ENCODE peak calls at places on chromosomes 4 and X, in seven cellular contexts. G is mesothelial cell of epicardium, N is H9, Z is fibroblast of lung, H is ascending aorta, X is bronchial epithelial cell, Q is GM06990. R is an unnamed sample.

GRCh38 chr4:7873881-7874280 is 65.8 kb downstream of the AFAP1 start:
- DNase-seq in G (no peak), N (no peak), Z (no peak), H (peak; percentile 15), X (no peak), Q (no peak), R (no peak)

GRCh38 chrX:108415146-108415545 is 23.1 kb downstream of the COL4A6 start:
- DNase-seq in G (no peak), N (no peak), Z (no peak), H (no peak), X (peak; percentile 21), Q (no peak), R (no peak)

GRCh38 chr4:129095811-129096454 is at the start of gene C4orf33:
- DNase-seq in G (peak; percentile 34), N (peak; percentile 74), Z (peak; percentile 76), H (peak; percentile 81), X (peak; percentile 73), Q (peak; percentile 43), R (peak; percentile 53)

GRCh38 chr4:187380181-187380581 is 615.4 kb upstream of the ZFP42 start:
- DNase-seq in G (no peak), N (peak; percentile 77), Z (peak; percentile 6), H (no peak), X (peak; percentile 52), Q (no peak), R (no peak)

GRCh38 chrX:37905436-37906147 is 58.2 kb upstream of the DYNLT3 start:
- DNase-seq in G (peak; percentile 23), N (peak; percentile 75), Z (peak; percentile 7), H (no peak), X (no peak), Q (peak; percentile 17), R (peak; percentile 49)

GRCh38 chrX:130027569-130027968 is 45.1 kb downstream of the BCORL1 start:
- DNase-seq in G (no peak), N (no peak), Z (no peak), H (no peak), X (no peak), Q (no peak), R (no peak)

GRCh38 chrX:36908801-36909403 is 99.3 kb upstream of the FAM47C start:
- DNase-seq in G (no peak), N (no peak), Z (peak; percentile 42), H (no peak), X (peak; percentile 39), Q (no peak), R (no peak)

GRCh38 chrX:54397113-54397512 is 39.3 kb upstream of the WNK3 start:
- DNase-seq in G (no peak), N (no peak), Z (no peak), H (no peak), X (peak; percentile 65), Q (no peak), R (no peak)

GRCh38 chrX:56505866-56506265 is 57.6 kb upstream of the UBQLN2 start:
- DNase-seq in G (no peak), N (peak; percentile 16), Z (no peak), H (no peak), X (peak; percentile 36), Q (no peak), R (no peak)

GRCh38 chr4:118585015-118585414 is 100.2 kb upstream of the METTL14 start:
- DNase-seq in G (no peak), N (no peak), Z (no peak), H (no peak), X (no peak), Q (no peak), R (no peak)

GRCh38 chr4:40976343-40976742 is 226.6 kb downstream of the NSUN7 start:
- DNase-seq in G (no peak), N (no peak), Z (peak; percentile 81), H (no peak), X (peak; percentile 64), Q (no peak), R (peak; percentile 34)

GRCh38 chr4:109750652-109751244 is 20.9 kb upstream of the PLA2G12A start:
- DNase-seq in G (no peak), N (no peak), Z (no peak), H (no peak), X (no peak), Q (no peak), R (no peak)

GRCh38 chr4:171521726-171522125 is 291.5 kb upstream of the GALNTL6 start:
- DNase-seq in G (no peak), N (no peak), Z (no peak), H (no peak), X (no peak), Q (no peak), R (no peak)

GRCh38 chr4:84568496-84568895 is 14.4 kb upstream of the CDS1 start:
- DNase-seq in G (no peak), N (no peak), Z (no peak), H (no peak), X (no peak), Q (no peak), R (no peak)

GRCh38 chr4:156779774-156780173 is 191.8 kb downstream of the PDGFC start:
- DNase-seq in G (no peak), N (no peak), Z (peak; percentile 89), H (no peak), X (peak; percentile 85), Q (no peak), R (no peak)

GRCh38 chr4:5959221-5959982 is 58.8 kb downstream of the C4orf50 start:
- DNase-seq in G (no peak), N (peak; percentile 20), Z (no peak), H (peak; percentile 19), X (no peak), Q (no peak), R (no peak)

GRCh38 chr4:153541426-153542096 is 75.4 kb downstream of the TMEM131L start:
- DNase-seq in G (no peak), N (no peak), Z (peak; percentile 87), H (no peak), X (peak; percentile 32), Q (no peak), R (no peak)

GRCh38 chr4:94342713-94343112 is at the start of gene HPGDS:
- DNase-seq in G (no peak), N (no peak), Z (no peak), H (no peak), X (no peak), Q (no peak), R (no peak)

GRCh38 chr4:29046166-29046565 is 1674.0 kb upstream of the PCDH7 start:
- DNase-seq in G (no peak), N (no peak), Z (peak; percentile 70), H (no peak), X (no peak), Q (no peak), R (no peak)

GRCh38 chr4:21710212-21710843 is 238.2 kb downstream of the KCNIP4 start:
- DNase-seq in G (no peak), N (no peak), Z (no peak), H (no peak), X (no peak), Q (no peak), R (no peak)

DNA sequence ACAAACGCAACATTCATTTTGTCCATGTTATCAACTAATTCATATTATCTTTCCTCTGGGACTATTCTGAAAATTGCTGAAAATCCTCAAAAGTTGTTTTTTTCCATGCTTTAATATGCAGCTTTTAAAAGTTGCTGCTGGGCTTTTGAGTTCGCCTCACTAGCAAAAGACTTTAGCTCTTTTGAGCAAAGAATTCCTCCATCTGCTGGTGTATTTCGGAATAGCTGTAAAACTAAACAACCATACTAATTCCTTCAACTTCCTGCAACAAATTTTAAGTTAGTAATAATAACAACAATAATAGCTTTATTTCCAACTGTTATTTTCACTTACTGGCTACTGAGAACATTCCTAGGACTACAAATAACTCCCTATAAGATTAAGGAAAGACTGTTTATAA is 124.5 kb upstream of the PLAC1 start:
- DNase-seq in G (no peak), N (no peak), Z (peak; percentile 69), H (no peak), X (peak; percentile 44), Q (no peak), R (no peak)
- TF ChIP-seq CTCF in G (peak; percentile 66), N (peak; percentile 64), Z (peak; percentile 49), H (peak; percentile 8), X (peak; percentile 24), Q (peak; percentile 49), R (peak; percentile 53)

DNA sequence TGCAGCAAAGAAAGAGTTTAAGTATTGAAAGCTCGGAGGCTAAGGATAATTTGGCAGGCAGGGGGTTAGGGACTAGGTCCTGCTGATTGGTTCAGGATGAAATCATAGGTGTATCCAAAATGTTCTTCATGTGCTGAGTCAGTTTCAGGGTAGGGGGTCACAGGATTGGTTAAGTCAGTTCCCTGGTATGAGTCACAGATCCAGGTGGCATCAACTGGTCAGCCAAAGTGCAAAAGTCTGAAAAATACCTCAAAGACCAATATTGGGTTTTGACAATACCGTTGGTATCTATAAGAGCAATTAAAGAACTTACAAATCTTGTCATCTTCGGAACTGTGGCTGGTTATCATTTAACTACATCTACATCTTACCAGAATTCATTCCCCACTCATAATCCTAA is 25.6 kb upstream of the PRDM8 start:
- DNase-seq in G (no peak), N (no peak), Z (no peak), H (no peak), X (no peak), Q (no peak), R (no peak)
- TF ChIP-seq CTCF in G (no peak), N (no peak), Z (no peak), H (no peak), X (no peak), Q (no peak), R (no peak)

DNA sequence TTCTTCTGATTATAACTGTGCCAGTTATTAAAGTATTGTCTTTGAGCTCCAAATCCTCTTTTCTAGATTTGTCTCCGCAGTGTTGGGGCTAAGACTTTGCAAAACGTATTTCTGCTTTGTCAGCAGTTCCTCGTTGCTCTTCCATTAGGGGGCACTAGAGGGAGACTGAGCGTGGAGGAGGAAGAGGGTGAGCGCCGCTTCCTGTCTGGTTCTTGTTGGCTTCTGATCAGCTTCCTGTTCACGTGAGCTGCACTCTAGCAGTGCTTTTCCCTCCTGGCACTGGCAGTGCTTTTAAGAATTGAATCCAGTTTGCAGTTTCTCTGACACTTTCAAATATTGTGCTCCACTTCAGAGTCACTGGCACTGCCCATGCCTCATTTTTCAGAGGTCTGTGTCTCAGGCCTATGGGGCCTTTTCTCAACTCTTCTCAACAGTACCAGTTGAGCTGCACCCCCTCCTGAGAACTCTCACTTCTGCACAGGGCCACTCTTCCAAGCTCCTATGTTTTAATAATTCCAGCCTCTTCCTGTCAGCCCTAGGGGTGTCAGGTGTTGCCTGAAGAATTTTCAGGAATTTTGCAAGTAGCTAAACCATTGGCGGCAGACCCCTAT is 54.4 kb upstream of the LCORL start:
- DNase-seq in G (no peak), N (peak; percentile 50), Z (peak; percentile 2), H (no peak), X (no peak), Q (peak; percentile 4), R (no peak)
- TF ChIP-seq CTCF in G (no peak), N (peak; percentile 65), Z (no peak), H (no peak), X (peak; percentile 8), Q (peak; percentile 43), R (no peak)

DNA sequence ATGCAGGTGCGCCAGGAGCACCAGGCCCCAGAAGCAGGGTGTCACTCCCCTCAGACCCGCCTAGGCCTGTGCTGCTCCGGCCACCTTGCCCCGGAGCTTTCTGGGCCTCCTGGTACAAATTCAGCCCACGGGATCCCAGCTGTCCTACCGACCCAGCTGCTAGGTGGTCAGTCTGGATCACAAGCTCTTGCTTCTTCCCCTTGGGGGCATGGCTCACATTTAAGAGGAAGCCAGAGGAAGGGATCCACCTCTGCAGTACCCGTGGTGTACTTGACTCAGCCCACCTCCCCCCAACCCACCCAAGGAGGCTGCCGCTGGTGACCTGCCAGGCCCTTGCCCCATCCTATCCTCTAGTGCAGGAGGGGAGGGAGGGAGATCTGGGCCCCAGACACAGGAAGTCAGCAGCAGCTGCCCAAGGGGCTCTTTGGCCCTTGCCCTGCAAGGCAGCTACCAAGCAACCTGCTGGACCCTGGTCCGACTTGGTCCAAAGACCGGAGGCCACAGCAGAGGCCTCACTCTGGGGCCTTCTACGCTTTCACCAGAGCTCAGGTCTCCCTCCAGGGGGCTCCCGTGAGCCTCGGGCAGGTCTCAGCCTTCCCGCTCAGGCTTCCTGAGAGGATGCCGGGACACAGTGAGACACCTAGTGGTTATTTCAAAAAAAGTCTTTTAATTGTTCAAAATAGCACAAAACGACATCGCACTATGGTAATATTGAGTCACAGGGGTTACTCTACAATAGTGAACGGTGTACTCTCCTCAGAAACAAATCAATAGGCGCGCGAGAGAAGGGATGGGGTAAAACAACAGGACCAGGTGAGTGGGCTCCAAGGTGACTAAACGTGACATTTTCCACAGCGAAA is 2.7 kb upstream of the RENBP start:
- DNase-seq in G (no peak), N (peak; percentile 80), Z (peak; percentile 80), H (peak; percentile 83), X (peak; percentile 69), Q (peak; percentile 72), R (peak; percentile 79)
- TF ChIP-seq CTCF in G (peak; percentile 71), N (peak; percentile 97), Z (peak; percentile 84), H (peak; percentile 77), X (peak; percentile 83), Q (peak; percentile 94), R (peak; percentile 78)

R was measured in nephron progenitor cell.